ENCODE peak calls at places on chromosomes 7 and 10, in eight cellular contexts. One of them, this sample, is unnamed.

GRCh38 chr10:124239134-124239533 is 145.7 kb upstream of the CHST15 start:
- DNase-seq in aorta: no peak
- DNase-seq in IMR-90: no peak
- DNase-seq in cardiac muscle cell: no peak
- DNase-seq in adipocyte: no peak
- DNase-seq in endodermal cell: no peak
- DNase-seq in small intestine: no peak
- DNase-seq in GM23338: no peak
- DNase-seq in this sample: no peak

GRCh38 chr10:84360634-84361365 is 32.4 kb downstream of the CCSER2 start:
- DNase-seq in aorta: no peak
- DNase-seq in IMR-90: peak; percentile 34
- DNase-seq in cardiac muscle cell: peak; percentile 54
- DNase-seq in adipocyte: peak; percentile 55
- DNase-seq in endodermal cell: no peak
- DNase-seq in small intestine: peak; percentile 55
- DNase-seq in GM23338: peak; percentile 30
- DNase-seq in this sample: no peak

GRCh38 chr7:36129048-36129534 is 24.0 kb upstream of the EEPD1 start:
- DNase-seq in aorta: no peak
- DNase-seq in IMR-90: peak; percentile 55
- DNase-seq in cardiac muscle cell: peak; percentile 65
- DNase-seq in adipocyte: no peak
- DNase-seq in endodermal cell: no peak
- DNase-seq in small intestine: peak; percentile 82
- DNase-seq in GM23338: no peak
- DNase-seq in this sample: peak; percentile 76

GRCh38 chr10:86693721-86694369 is 25.5 kb downstream of the LDB3 start:
- DNase-seq in aorta: peak; percentile 78
- DNase-seq in IMR-90: peak; percentile 51
- DNase-seq in cardiac muscle cell: peak; percentile 73
- DNase-seq in adipocyte: peak; percentile 87
- DNase-seq in endodermal cell: peak; percentile 85
- DNase-seq in small intestine: peak; percentile 50
- DNase-seq in GM23338: peak; percentile 87
- DNase-seq in this sample: peak; percentile 24

GRCh38 chr7:4633012-4633411 is 49.1 kb upstream of the FOXK1 start:
- DNase-seq in aorta: no peak
- DNase-seq in IMR-90: peak; percentile 76
- DNase-seq in cardiac muscle cell: peak; percentile 21
- DNase-seq in adipocyte: peak; percentile 42
- DNase-seq in endodermal cell: no peak
- DNase-seq in small intestine: no peak
- DNase-seq in GM23338: peak; percentile 30
- DNase-seq in this sample: peak; percentile 77

GRCh38 chr10:124525751-124526600 is 64.4 kb downstream of the LHPP start:
- DNase-seq in aorta: peak; percentile 59
- DNase-seq in IMR-90: no peak
- DNase-seq in cardiac muscle cell: no peak
- DNase-seq in adipocyte: no peak
- DNase-seq in endodermal cell: no peak
- DNase-seq in small intestine: no peak
- DNase-seq in GM23338: no peak
- DNase-seq in this sample: no peak

GRCh38 chr10:91589015-91589655 is 43.7 kb downstream of the PPP1R3C start:
- DNase-seq in aorta: peak; percentile 78
- DNase-seq in IMR-90: peak; percentile 46
- DNase-seq in cardiac muscle cell: peak; percentile 54
- DNase-seq in adipocyte: peak; percentile 67
- DNase-seq in endodermal cell: no peak
- DNase-seq in small intestine: no peak
- DNase-seq in GM23338: no peak
- DNase-seq in this sample: no peak

GRCh38 chr10:95536017-95536416 is 25.2 kb downstream of the SORBS1 start:
- DNase-seq in aorta: no peak
- DNase-seq in IMR-90: no peak
- DNase-seq in cardiac muscle cell: peak; percentile 11
- DNase-seq in adipocyte: no peak
- DNase-seq in endodermal cell: no peak
- DNase-seq in small intestine: no peak
- DNase-seq in GM23338: no peak
- DNase-seq in this sample: no peak

GRCh38 chr7:12067156-12067831 is 143.8 kb upstream of the TMEM106B start:
- DNase-seq in aorta: no peak
- DNase-seq in IMR-90: peak; percentile 66
- DNase-seq in cardiac muscle cell: peak; percentile 68
- DNase-seq in adipocyte: peak; percentile 85
- DNase-seq in endodermal cell: peak; percentile 90
- DNase-seq in small intestine: peak; percentile 61
- DNase-seq in GM23338: peak; percentile 89
- DNase-seq in this sample: peak; percentile 53

GRCh38 chr7:47170516-47170915 is 411.4 kb downstream of the TNS3 start:
- DNase-seq in aorta: no peak
- DNase-seq in IMR-90: peak; percentile 29
- DNase-seq in cardiac muscle cell: peak; percentile 22
- DNase-seq in adipocyte: peak; percentile 27
- DNase-seq in endodermal cell: no peak
- DNase-seq in small intestine: no peak
- DNase-seq in GM23338: peak; percentile 31
- DNase-seq in this sample: peak; percentile 20

GRCh38 chr7:99447943-99448342 is 9.2 kb downstream of the CPSF4 start:
- DNase-seq in aorta: peak; percentile 57
- DNase-seq in IMR-90: no peak
- DNase-seq in cardiac muscle cell: no peak
- DNase-seq in adipocyte: no peak
- DNase-seq in endodermal cell: peak; percentile 69
- DNase-seq in small intestine: peak; percentile 25
- DNase-seq in GM23338: peak; percentile 30
- DNase-seq in this sample: no peak
- H3K36me3 ChIP-seq in aorta: peaks cover 4% of the 10 kb centered on the region
- H3K36me3 ChIP-seq in IMR-90: peaks cover 67% of the 10 kb centered on the region
- H3K36me3 ChIP-seq in cardiac muscle cell: peaks cover 43% of the 10 kb centered on the region
- H3K36me3 ChIP-seq in adipocyte: peaks cover 81% of the 10 kb centered on the region
- H3K36me3 ChIP-seq in endodermal cell: peaks cover 89% of the 10 kb centered on the region
- H3K36me3 ChIP-seq in small intestine: peaks cover 14% of the 10 kb centered on the region
- H3K36me3 ChIP-seq in GM23338: peaks cover 51% of the 10 kb centered on the region
- H3K36me3 ChIP-seq in this sample: peaks cover 41% of the 10 kb centered on the region

GRCh38 chr7:25781704-25782103 is 370.3 kb upstream of the NFE2L3 start:
- DNase-seq in aorta: no peak
- DNase-seq in IMR-90: no peak
- DNase-seq in cardiac muscle cell: no peak
- DNase-seq in adipocyte: no peak
- DNase-seq in endodermal cell: no peak
- DNase-seq in small intestine: no peak
- DNase-seq in GM23338: no peak
- DNase-seq in this sample: no peak
- H3K36me3 ChIP-seq in aorta: no peaks in the 10 kb centered on the region
- H3K36me3 ChIP-seq in IMR-90: no peaks in the 10 kb centered on the region
- H3K36me3 ChIP-seq in cardiac muscle cell: no peaks in the 10 kb centered on the region
- H3K36me3 ChIP-seq in adipocyte: no peaks in the 10 kb centered on the region
- H3K36me3 ChIP-seq in endodermal cell: no peaks in the 10 kb centered on the region
- H3K36me3 ChIP-seq in small intestine: no peaks in the 10 kb centered on the region
- H3K36me3 ChIP-seq in GM23338: no peaks in the 10 kb centered on the region
- H3K36me3 ChIP-seq in this sample: no peaks in the 10 kb centered on the region

GRCh38 chr10:26502988-26503387 is 64.8 kb downstream of the APBB1IP start:
- DNase-seq in aorta: no peak
- DNase-seq in IMR-90: no peak
- DNase-seq in cardiac muscle cell: peak; percentile 3
- DNase-seq in adipocyte: no peak
- DNase-seq in endodermal cell: no peak
- DNase-seq in small intestine: no peak
- DNase-seq in GM23338: no peak
- DNase-seq in this sample: no peak
- H3K36me3 ChIP-seq in aorta: no peaks in the 10 kb centered on the region
- H3K36me3 ChIP-seq in IMR-90: no peaks in the 10 kb centered on the region
- H3K36me3 ChIP-seq in cardiac muscle cell: no peaks in the 10 kb centered on the region
- H3K36me3 ChIP-seq in adipocyte: peaks cover 83% of the 10 kb centered on the region
- H3K36me3 ChIP-seq in endodermal cell: no peaks in the 10 kb centered on the region
- H3K36me3 ChIP-seq in small intestine: no peaks in the 10 kb centered on the region
- H3K36me3 ChIP-seq in GM23338: no peaks in the 10 kb centered on the region
- H3K36me3 ChIP-seq in this sample: no peaks in the 10 kb centered on the region

GRCh38 chr10:72075184-72076115 is 12.9 kb downstream of the SPOCK2 start:
- DNase-seq in aorta: peak; percentile 56
- DNase-seq in IMR-90: no peak
- DNase-seq in cardiac muscle cell: no peak
- DNase-seq in adipocyte: no peak
- DNase-seq in endodermal cell: no peak
- DNase-seq in small intestine: no peak
- DNase-seq in GM23338: no peak
- DNase-seq in this sample: no peak

GRCh38 chr10:72072639-72073038 is 15.7 kb downstream of the SPOCK2 start:
- DNase-seq in aorta: peak; percentile 52
- DNase-seq in IMR-90: no peak
- DNase-seq in cardiac muscle cell: no peak
- DNase-seq in adipocyte: no peak
- DNase-seq in endodermal cell: no peak
- DNase-seq in small intestine: no peak
- DNase-seq in GM23338: no peak
- DNase-seq in this sample: no peak

GRCh38 chr10:72076756-72077155 is 11.6 kb downstream of the SPOCK2 start:
- DNase-seq in aorta: peak; percentile 44
- DNase-seq in IMR-90: no peak
- DNase-seq in cardiac muscle cell: no peak
- DNase-seq in adipocyte: no peak
- DNase-seq in endodermal cell: no peak
- DNase-seq in small intestine: no peak
- DNase-seq in GM23338: no peak
- DNase-seq in this sample: no peak

GRCh38 chr10:72073677-72074412 is 14.5 kb downstream of the SPOCK2 start:
- DNase-seq in aorta: peak; percentile 45
- DNase-seq in IMR-90: no peak
- DNase-seq in cardiac muscle cell: no peak
- DNase-seq in adipocyte: no peak
- DNase-seq in endodermal cell: no peak
- DNase-seq in small intestine: no peak
- DNase-seq in GM23338: no peak
- DNase-seq in this sample: no peak

GRCh38 chr10:72074413-72075183 is 13.8 kb downstream of the SPOCK2 start:
- DNase-seq in aorta: peak; percentile 59
- DNase-seq in IMR-90: no peak
- DNase-seq in cardiac muscle cell: no peak
- DNase-seq in adipocyte: no peak
- DNase-seq in endodermal cell: no peak
- DNase-seq in small intestine: no peak
- DNase-seq in GM23338: no peak
- DNase-seq in this sample: no peak
- H3K36me3 ChIP-seq in aorta: no peaks in the 10 kb centered on the region
- H3K36me3 ChIP-seq in IMR-90: no peaks in the 10 kb centered on the region
- H3K36me3 ChIP-seq in cardiac muscle cell: no peaks in the 10 kb centered on the region
- H3K36me3 ChIP-seq in adipocyte: no peaks in the 10 kb centered on the region
- H3K36me3 ChIP-seq in endodermal cell: no peaks in the 10 kb centered on the region
- H3K36me3 ChIP-seq in small intestine: no peaks in the 10 kb centered on the region
- H3K36me3 ChIP-seq in GM23338: no peaks in the 10 kb centered on the region
- H3K36me3 ChIP-seq in this sample: no peaks in the 10 kb centered on the region

DNA sequence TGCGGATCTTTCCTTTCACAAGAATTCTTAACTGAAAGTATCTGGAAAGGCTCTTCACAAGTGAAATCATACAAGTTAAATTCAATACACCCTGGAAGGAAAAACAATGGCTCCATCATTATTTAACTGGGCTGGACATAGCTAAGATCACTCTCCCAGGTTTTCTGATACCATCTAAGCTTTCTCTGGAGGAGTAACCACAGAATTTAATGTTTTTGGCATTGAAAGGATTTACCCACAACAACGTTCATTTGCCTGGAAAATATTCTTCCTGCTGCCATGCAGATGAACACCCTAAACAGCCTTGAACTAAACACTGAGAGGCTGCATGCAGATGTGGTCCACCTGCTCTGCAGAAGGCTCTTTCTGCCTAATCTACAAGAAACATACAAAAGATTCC is 4.3 kb downstream of the NEBL start:
- DNase-seq in aorta: no peak
- DNase-seq in IMR-90: no peak
- DNase-seq in cardiac muscle cell: peak; percentile 23
- DNase-seq in adipocyte: no peak
- DNase-seq in endodermal cell: no peak
- DNase-seq in small intestine: no peak
- DNase-seq in GM23338: no peak
- DNase-seq in this sample: no peak
- H3K36me3 ChIP-seq in aorta: no peaks in the 10 kb centered on the region
- H3K36me3 ChIP-seq in IMR-90: no peaks in the 10 kb centered on the region
- H3K36me3 ChIP-seq in cardiac muscle cell: peaks cover 10% of the 10 kb centered on the region
- H3K36me3 ChIP-seq in adipocyte: no peaks in the 10 kb centered on the region
- H3K36me3 ChIP-seq in endodermal cell: peaks cover 4% of the 10 kb centered on the region
- H3K36me3 ChIP-seq in small intestine: no peaks in the 10 kb centered on the region
- H3K36me3 ChIP-seq in GM23338: no peaks in the 10 kb centered on the region
- H3K36me3 ChIP-seq in this sample: no peaks in the 10 kb centered on the region

GRCh38 chr10:58647770-58648169 is 135.1 kb downstream of the BICC1 start:
- DNase-seq in aorta: no peak
- DNase-seq in IMR-90: peak; percentile 44
- DNase-seq in cardiac muscle cell: peak; percentile 61
- DNase-seq in adipocyte: peak; percentile 35
- DNase-seq in endodermal cell: no peak
- DNase-seq in small intestine: no peak
- DNase-seq in GM23338: no peak
- DNase-seq in this sample: peak; percentile 86

GRCh38 chr10:58653139-58653538 is 140.5 kb downstream of the BICC1 start:
- DNase-seq in aorta: no peak
- DNase-seq in IMR-90: peak; percentile 48
- DNase-seq in cardiac muscle cell: peak; percentile 69
- DNase-seq in adipocyte: peak; percentile 63
- DNase-seq in endodermal cell: no peak
- DNase-seq in small intestine: no peak
- DNase-seq in GM23338: no peak
- DNase-seq in this sample: no peak

GRCh38 chr10:58651742-58652141 is 139.1 kb downstream of the BICC1 start:
- DNase-seq in aorta: no peak
- DNase-seq in IMR-90: no peak
- DNase-seq in cardiac muscle cell: no peak
- DNase-seq in adipocyte: no peak
- DNase-seq in endodermal cell: no peak
- DNase-seq in small intestine: no peak
- DNase-seq in GM23338: no peak
- DNase-seq in this sample: no peak

GRCh38 chr10:58647366-58647765 is 134.7 kb downstream of the BICC1 start:
- DNase-seq in aorta: no peak
- DNase-seq in IMR-90: no peak
- DNase-seq in cardiac muscle cell: no peak
- DNase-seq in adipocyte: no peak
- DNase-seq in endodermal cell: no peak
- DNase-seq in small intestine: no peak
- DNase-seq in GM23338: no peak
- DNase-seq in this sample: peak; percentile 44

GRCh38 chr10:58651040-58651439 is 138.4 kb downstream of the BICC1 start:
- DNase-seq in aorta: no peak
- DNase-seq in IMR-90: peak; percentile 34
- DNase-seq in cardiac muscle cell: peak; percentile 91
- DNase-seq in adipocyte: peak; percentile 57
- DNase-seq in endodermal cell: no peak
- DNase-seq in small intestine: no peak
- DNase-seq in GM23338: no peak
- DNase-seq in this sample: no peak
- H3K36me3 ChIP-seq in aorta: no peaks in the 10 kb centered on the region
- H3K36me3 ChIP-seq in IMR-90: peaks cover 2% of the 10 kb centered on the region
- H3K36me3 ChIP-seq in cardiac muscle cell: no peaks in the 10 kb centered on the region
- H3K36me3 ChIP-seq in adipocyte: peaks cover 5% of the 10 kb centered on the region
- H3K36me3 ChIP-seq in endodermal cell: no peaks in the 10 kb centered on the region
- H3K36me3 ChIP-seq in small intestine: no peaks in the 10 kb centered on the region
- H3K36me3 ChIP-seq in GM23338: no peaks in the 10 kb centered on the region
- H3K36me3 ChIP-seq in this sample: no peaks in the 10 kb centered on the region